ENCODE peak calls at places on chromosome 10, in seven cellular contexts. Q, J, H, F, Y, L and U are unnamed samples.

GRCh38 chr10:373015-373414 is 237.8 kb downstream of the ZMYND11 start:
- DNase-seq in F (no peak), J (no peak), Q (peak; percentile 76), H (no peak), L (no peak), Y (no peak), U (no peak)

GRCh38 chr10:68402271-68402670 is 4.8 kb downstream of the RUFY2 start:
- DNase-seq in J (no peak), H (no peak), L (no peak), Y (no peak), F (no peak), Q (peak; percentile 58), U (no peak)

GRCh38 chr10:129048513-129048912 is 418.5 kb upstream of the MGMT start:
- DNase-seq in F (no peak), J (no peak), Y (no peak), Q (no peak), H (no peak), L (no peak), U (no peak)

GRCh38 chr10:56586391-56586790 is 225.3 kb upstream of the ZWINT start:
- DNase-seq in Q (peak; percentile 1), L (no peak), Y (no peak), J (no peak), F (no peak), H (no peak), U (no peak)

GRCh38 chr10:3935141-3935540 is 150.1 kb upstream of the KLF6 start:
- DNase-seq in Y (no peak), H (peak; percentile 67), F (no peak), Q (peak; percentile 92), L (no peak), J (no peak), U (peak; percentile 63)

GRCh38 chr10:24882047-24882698 is 70.2 kb downstream of the PRTFDC1 start:
- DNase-seq in J (no peak), L (peak; percentile 59), H (peak; percentile 24), F (no peak), Y (no peak), Q (peak; percentile 81), U (no peak)

GRCh38 chr10:6617319-6618076 is 37.4 kb upstream of the PRKCQ start:
- DNase-seq in L (no peak), F (no peak), Y (no peak), H (no peak), J (no peak), Q (no peak), U (no peak)

GRCh38 chr10:4663162-4663992 is 162.6 kb upstream of the AKR1E2 start:
- DNase-seq in Q (peak; percentile 100), F (no peak), Y (peak; percentile 95), J (peak; percentile 60), L (no peak), H (no peak), U (peak; percentile 93)

GRCh38 chr10:43208147-43209063 is 58.5 kb downstream of the RASGEF1A start:
- DNase-seq in F (peak; percentile 58), J (no peak), L (no peak), Q (no peak), Y (peak; percentile 10), H (no peak), U (no peak)

GRCh38 chr10:97234403-97234802 is 48.6 kb upstream of the SLIT1 start:
- DNase-seq in Y (no peak), F (no peak), J (peak; percentile 10), H (no peak), L (peak; percentile 63), Q (peak; percentile 74), U (no peak)

GRCh38 chr10:118272090-118272775 is 69.9 kb downstream of the FAM204A start:
- DNase-seq in F (no peak), L (no peak), H (no peak), J (no peak), Y (no peak), Q (peak; percentile 19), U (no peak)

GRCh38 chr10:119598397-119598796 is 1.6 kb upstream of the TIAL1 start:
- DNase-seq in Y (no peak), F (no peak), L (no peak), J (no peak), H (no peak), Q (no peak), U (no peak)

GRCh38 chr10:79244841-79245504 is 102.3 kb upstream of the PPIF start:
- DNase-seq in F (no peak), H (peak; percentile 64), J (no peak), Q (no peak), L (peak; percentile 82), Y (no peak), U (no peak)

GRCh38 chr10:86346794-86347665 is 19.6 kb downstream of the GRID1 start:
- DNase-seq in H (no peak), J (no peak), Q (no peak), Y (no peak), F (peak; percentile 53), L (no peak), U (no peak)

GRCh38 chr10:78639629-78640028 is 429.1 kb upstream of the ZMIZ1 start:
- DNase-seq in L (no peak), J (no peak), Y (no peak), F (no peak), Q (no peak), H (no peak), U (no peak)

GRCh38 chr10:6492896-6493295 is 87.2 kb downstream of the PRKCQ start:
- DNase-seq in J (no peak), H (no peak), L (no peak), Y (no peak), F (no peak), Q (no peak), U (no peak)